ENCODE peak calls at places on chromosome 2, in seven cellular contexts. Y, I, W, J, H, E and K are unnamed samples.

GRCh38 chr2:221779614-221780067 is 207.5 kb upstream of the EPHA4 start:
- DNase-seq in Y (no peak), I (no peak), W (no peak), J (no peak), H (no peak), E (no peak), K (no peak)

GRCh38 chr2:86323273-86323672 is 14.2 kb downstream of the REEP1 start:
- DNase-seq in Y (no peak), I (no peak), W (no peak), J (no peak), H (no peak), E (no peak), K (no peak)

GRCh38 chr2:189578272-189578671 is 2.3 kb downstream of the SLC40A1 start:
- DNase-seq in Y (no peak), I (no peak), W (no peak), J (no peak), H (no peak), E (no peak), K (no peak)

GRCh38 chr2:26846334-26846863 is 1.5 kb upstream of the DPYSL5 start:
- DNase-seq in Y (peak; percentile 77), I (peak; percentile 37), W (peak; percentile 90), J (no peak), H (peak; percentile 75), E (peak; percentile 48), K (peak; percentile 22)

GRCh38 chr2:219182331-219183150 is 4.5 kb downstream of the RETREG2 start:
- DNase-seq in Y (no peak), I (no peak), W (no peak), J (no peak), H (no peak), E (no peak), K (no peak)

GRCh38 chr2:97970300-97971060 is 25.3 kb downstream of the TMEM131 start:
- DNase-seq in Y (no peak), I (no peak), W (no peak), J (no peak), H (no peak), E (no peak), K (no peak)

GRCh38 chr2:113126845-113127645 is at the start of gene IL1RN:
- DNase-seq in Y (no peak), I (no peak), W (no peak), J (no peak), H (no peak), E (no peak), K (no peak)

GRCh38 chr2:177263451-177264208 is 897 bp downstream of the NFE2L2 start:
- DNase-seq in Y (peak; percentile 92), I (peak; percentile 96), W (peak; percentile 100), J (peak; percentile 83), H (peak; percentile 83), E (peak; percentile 93), K (peak; percentile 78)

GRCh38 chr2:111030271-111030891 is 90.3 kb upstream of the BCL2L11 start:
- DNase-seq in Y (no peak), I (no peak), W (no peak), J (no peak), H (no peak), E (no peak), K (no peak)

GRCh38 chr2:30334738-30335426 is 103.5 kb downstream of the LBH start:
- DNase-seq in Y (peak; percentile 31), I (no peak), W (peak; percentile 6), J (no peak), H (no peak), E (no peak), K (no peak)

GRCh38 chr2:133667085-133667484 is 98.8 kb upstream of the NCKAP5 start:
- DNase-seq in Y (no peak), I (no peak), W (peak; percentile 45), J (no peak), H (peak; percentile 30), E (no peak), K (no peak)

GRCh38 chr2:225891013-225891412 is 491.5 kb downstream of the NYAP2 start:
- DNase-seq in Y (no peak), I (no peak), W (no peak), J (no peak), H (no peak), E (no peak), K (no peak)

GRCh38 chr2:143803936-143804335 is 674.7 kb downstream of the ARHGAP15 start:
- DNase-seq in Y (no peak), I (no peak), W (no peak), J (no peak), H (no peak), E (no peak), K (no peak)

GRCh38 chr2:12719400-12720104 is 2.8 kb downstream of the TRIB2 start:
- DNase-seq in Y (peak; percentile 11), I (no peak), W (no peak), J (no peak), H (no peak), E (no peak), K (no peak)

GRCh38 chr2:26818255-26818654 is 29.7 kb upstream of the DPYSL5 start:
- DNase-seq in Y (no peak), I (no peak), W (no peak), J (no peak), H (no peak), E (no peak), K (no peak)

GRCh38 chr2:212421571-212422334 is 116.8 kb downstream of the ERBB4 start:
- DNase-seq in Y (no peak), I (no peak), W (no peak), J (no peak), H (no peak), E (no peak), K (no peak)

GRCh38 chr2:121520641-121520994 is 10.1 kb upstream of the RNU4ATAC start:
- DNase-seq in Y (no peak), I (no peak), W (no peak), J (no peak), H (no peak), E (no peak), K (no peak)

GRCh38 chr2:150391779-150392178 is 95.7 kb downstream of the RND3 start:
- DNase-seq in Y (no peak), I (no peak), W (no peak), J (no peak), H (no peak), E (no peak), K (no peak)

GRCh38 chr2:217479626-217480025 is 523.2 kb downstream of the TNS1 start:
- DNase-seq in Y (no peak), I (no peak), W (no peak), J (no peak), H (no peak), E (no peak), K (no peak)

GRCh38 chr2:1690056-1690775 is 54.1 kb downstream of the PXDN start:
- DNase-seq in Y (no peak), I (no peak), W (no peak), J (no peak), H (no peak), E (no peak), K (no peak)

GRCh38 chr2:10336283-10336682 is 33.6 kb downstream of the HPCAL1 start:
- DNase-seq in Y (no peak), I (no peak), W (peak; percentile 68), J (no peak), H (no peak), E (no peak), K (no peak)

GRCh38 chr2:32647180-32647651 is 19.4 kb downstream of the TTC27 start:
- DNase-seq in Y (no peak), I (no peak), W (no peak), J (no peak), H (peak; percentile 56), E (no peak), K (peak; percentile 51)

GRCh38 chr2:38446972-38447561 is 70.0 kb upstream of the ATL2 start:
- DNase-seq in Y (no peak), I (no peak), W (no peak), J (no peak), H (no peak), E (no peak), K (no peak)

GRCh38 chr2:227378371-227378782 is 729 bp downstream of the TM4SF20 start:
- DNase-seq in Y (no peak), I (no peak), W (no peak), J (no peak), H (no peak), E (no peak), K (no peak)

GRCh38 chr2:22037274-22037673 is 913.5 kb downstream of the TDRD15 start:
- DNase-seq in Y (no peak), I (no peak), W (peak; percentile 19), J (no peak), H (no peak), E (no peak), K (peak; percentile 77)

GRCh38 chr2:85397925-85398331 is 12.2 kb downstream of the CAPG start:
- DNase-seq in Y (no peak), I (no peak), W (no peak), J (no peak), H (no peak), E (no peak), K (no peak)

GRCh38 chr2:55148269-55148668 is 83.8 kb downstream of the CLHC1 start:
- DNase-seq in Y (no peak), I (no peak), W (peak; percentile 77), J (no peak), H (no peak), E (no peak), K (no peak)

GRCh38 chr2:216211141-216211540 is 102.0 kb downstream of the XRCC5 start:
- DNase-seq in Y (no peak), I (no peak), W (no peak), J (no peak), H (no peak), E (no peak), K (no peak)

GRCh38 chr2:70443726-70444125 is 109.9 kb downstream of the TGFA start:
- DNase-seq in Y (no peak), I (no peak), W (no peak), J (no peak), H (no peak), E (no peak), K (no peak)

GRCh38 chr2:107336536-107336935 is 450.6 kb upstream of the ST6GAL2 start:
- DNase-seq in Y (no peak), I (no peak), W (no peak), J (no peak), H (no peak), E (no peak), K (no peak)